ENCODE peak calls at places on chromosomes 4 and X, in four cellular contexts. One of them, this sample, is unnamed.

GRCh38 chr4:137694138-137694537 is 161.8 kb upstream of the PCDH18 start:
- DNase-seq in right lobe of liver: no peak
- DNase-seq in suprapubic skin: no peak
- DNase-seq in NT2/D1: no peak
- DNase-seq in this sample: no peak

GRCh38 chrX:72121381-72121780 is 10.3 kb downstream of the RTL5 start:
- DNase-seq in right lobe of liver: peak
- DNase-seq in suprapubic skin: no peak
- DNase-seq in NT2/D1: no peak
- DNase-seq in this sample: no peak

GRCh38 chrX:96763608-96764007 is 79.0 kb downstream of the DIAPH2 start:
- DNase-seq in right lobe of liver: no peak
- DNase-seq in suprapubic skin: no peak
- DNase-seq in NT2/D1: no peak
- DNase-seq in this sample: no peak

GRCh38 chr4:113145519-113146291 is 96.3 kb downstream of the ANK2 start:
- DNase-seq in right lobe of liver: no peak
- DNase-seq in suprapubic skin: no peak
- DNase-seq in NT2/D1: peak
- DNase-seq in this sample: peak

GRCh38 chr4:3662516-3662915 is 103.7 kb upstream of the ADRA2C start:
- DNase-seq in right lobe of liver: no peak
- DNase-seq in suprapubic skin: no peak
- DNase-seq in NT2/D1: no peak
- DNase-seq in this sample: no peak

GRCh38 chr4:173490817-173491518 is 39.1 kb downstream of the HAND2 start:
- DNase-seq in right lobe of liver: no peak
- DNase-seq in suprapubic skin: no peak
- DNase-seq in NT2/D1: no peak
- DNase-seq in this sample: no peak

GRCh38 chr4:71692198-71692597 is 91.7 kb downstream of the GC start:
- DNase-seq in right lobe of liver: no peak
- DNase-seq in suprapubic skin: no peak
- DNase-seq in NT2/D1: no peak
- DNase-seq in this sample: no peak

GRCh38 chr4:39977489-39978377 is at the start of gene PDS5A:
- DNase-seq in right lobe of liver: peak
- DNase-seq in suprapubic skin: peak
- DNase-seq in NT2/D1: peak
- DNase-seq in this sample: peak

GRCh38 chr4:104064650-104065577 is 345.1 kb upstream of the TACR3 start:
- DNase-seq in right lobe of liver: peak
- DNase-seq in suprapubic skin: no peak
- DNase-seq in NT2/D1: peak
- DNase-seq in this sample: peak

GRCh38 chrX:72314881-72315280 is 9.2 kb upstream of the CITED1 start:
- DNase-seq in right lobe of liver: no peak
- DNase-seq in suprapubic skin: no peak
- DNase-seq in NT2/D1: no peak
- DNase-seq in this sample: no peak

GRCh38 chrX:39852496-39852895 is 245.3 kb downstream of the BCOR start:
- DNase-seq in right lobe of liver: no peak
- DNase-seq in suprapubic skin: no peak
- DNase-seq in NT2/D1: no peak
- DNase-seq in this sample: no peak

GRCh38 chr4:88573286-88573994 is 18.8 kb upstream of the HERC3 start:
- DNase-seq in right lobe of liver: no peak
- DNase-seq in suprapubic skin: no peak
- DNase-seq in NT2/D1: no peak
- DNase-seq in this sample: no peak
- H3K4me3 ChIP-seq in right lobe of liver: no peak
- H3K4me3 ChIP-seq in suprapubic skin: no peak
- H3K4me3 ChIP-seq in NT2/D1: no peak
- H3K4me3 ChIP-seq in this sample: no peak

DNA sequence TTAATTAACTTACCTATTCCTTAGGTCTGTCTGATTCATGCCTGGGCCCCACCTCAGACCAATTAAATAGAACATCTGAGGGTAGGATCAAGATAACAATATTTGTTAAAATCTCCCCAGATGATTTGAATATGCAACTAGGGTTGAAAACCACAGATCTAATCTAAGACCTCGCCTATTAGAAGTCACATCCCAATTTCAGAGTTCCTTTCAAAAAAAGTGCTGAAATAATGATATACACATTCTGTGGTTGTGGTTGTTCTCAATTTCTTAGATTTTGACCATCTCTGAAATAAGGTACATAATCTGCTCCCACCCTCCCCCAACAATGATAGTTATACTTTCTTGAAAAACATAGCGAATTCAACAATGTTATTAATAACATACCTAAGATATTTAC is 27.7 kb downstream of the NIPAL1 start:
- DNase-seq in right lobe of liver: no peak
- DNase-seq in suprapubic skin: no peak
- DNase-seq in NT2/D1: no peak
- DNase-seq in this sample: no peak
- H3K4me3 ChIP-seq in right lobe of liver: no peak
- H3K4me3 ChIP-seq in suprapubic skin: no peak
- H3K4me3 ChIP-seq in NT2/D1: no peak
- H3K4me3 ChIP-seq in this sample: no peak

GRCh38 chr4:125365731-125366130 is 51.0 kb downstream of the FAT4 start:
- DNase-seq in right lobe of liver: no peak
- DNase-seq in suprapubic skin: no peak
- DNase-seq in NT2/D1: no peak
- DNase-seq in this sample: no peak

GRCh38 chr4:125370478-125370877 is 55.7 kb downstream of the FAT4 start:
- DNase-seq in right lobe of liver: no peak
- DNase-seq in suprapubic skin: no peak
- DNase-seq in NT2/D1: no peak
- DNase-seq in this sample: no peak

GRCh38 chr4:125369098-125369497 is 54.3 kb downstream of the FAT4 start:
- DNase-seq in right lobe of liver: no peak
- DNase-seq in suprapubic skin: no peak
- DNase-seq in NT2/D1: no peak
- DNase-seq in this sample: no peak

GRCh38 chr4:125368161-125368560 is 53.4 kb downstream of the FAT4 start:
- DNase-seq in right lobe of liver: no peak
- DNase-seq in suprapubic skin: no peak
- DNase-seq in NT2/D1: no peak
- DNase-seq in this sample: no peak

GRCh38 chr4:125368684-125369083 is 53.9 kb downstream of the FAT4 start:
- DNase-seq in right lobe of liver: no peak
- DNase-seq in suprapubic skin: no peak
- DNase-seq in NT2/D1: no peak
- DNase-seq in this sample: no peak
- H3K4me3 ChIP-seq in right lobe of liver: peak
- H3K4me3 ChIP-seq in suprapubic skin: peak
- H3K4me3 ChIP-seq in NT2/D1: no peak
- H3K4me3 ChIP-seq in this sample: no peak

DNA sequence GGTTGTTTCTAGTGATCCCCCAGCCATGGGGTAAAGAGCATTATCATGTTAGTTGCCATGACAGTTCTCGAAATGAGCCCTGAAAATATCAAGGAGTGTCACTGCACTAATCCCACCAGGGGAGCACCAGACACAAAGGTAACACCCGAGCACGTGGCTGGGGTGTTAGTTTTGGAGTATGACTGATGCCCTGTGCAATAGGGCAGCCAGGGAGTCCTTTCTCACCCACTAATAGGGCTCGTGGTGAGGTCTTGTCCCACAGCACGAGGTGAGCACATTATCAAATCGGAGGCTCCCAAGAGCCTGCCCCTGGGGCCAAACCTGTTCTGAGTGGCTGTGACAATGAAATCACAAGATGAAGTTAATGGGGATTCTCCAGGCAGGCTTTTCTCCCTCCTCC is 9.6 kb downstream of the MAMLD1 start:
- DNase-seq in right lobe of liver: no peak
- DNase-seq in suprapubic skin: no peak
- DNase-seq in NT2/D1: no peak
- DNase-seq in this sample: no peak
- H3K4me3 ChIP-seq in right lobe of liver: no peak
- H3K4me3 ChIP-seq in suprapubic skin: no peak
- H3K4me3 ChIP-seq in NT2/D1: no peak
- H3K4me3 ChIP-seq in this sample: no peak

GRCh38 chrX:154749856-154750255 is 1.0 kb downstream of the GAB3 start:
- DNase-seq in right lobe of liver: no peak
- DNase-seq in suprapubic skin: no peak
- DNase-seq in NT2/D1: no peak
- DNase-seq in this sample: no peak
- H3K4me3 ChIP-seq in right lobe of liver: no peak
- H3K4me3 ChIP-seq in suprapubic skin: peak
- H3K4me3 ChIP-seq in NT2/D1: no peak
- H3K4me3 ChIP-seq in this sample: peak

DNA sequence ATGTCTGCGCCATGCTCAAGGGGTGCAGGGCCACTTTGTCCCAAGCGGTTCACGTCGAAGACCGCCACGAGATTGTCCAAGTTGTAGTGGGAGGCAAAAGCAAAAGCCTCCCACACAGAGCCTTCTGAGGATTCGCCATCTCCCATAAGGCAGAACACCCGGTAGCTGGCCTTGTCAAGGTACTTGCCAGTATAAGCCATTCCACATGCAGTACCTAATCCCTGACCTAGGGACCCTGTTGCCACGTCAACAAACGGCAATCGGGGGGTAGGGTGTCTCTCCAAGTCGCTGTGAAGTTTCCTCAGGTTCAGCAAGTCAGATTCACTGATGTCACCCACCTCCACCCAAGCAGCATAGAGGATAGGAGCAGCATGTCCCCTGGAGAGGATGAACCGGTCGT is 424 bp downstream of the TKTL2 start:
- DNase-seq in right lobe of liver: no peak
- DNase-seq in suprapubic skin: no peak
- DNase-seq in NT2/D1: no peak
- DNase-seq in this sample: no peak
- H3K4me3 ChIP-seq in right lobe of liver: no peak
- H3K4me3 ChIP-seq in suprapubic skin: no peak
- H3K4me3 ChIP-seq in NT2/D1: no peak
- H3K4me3 ChIP-seq in this sample: no peak

GRCh38 chr4:47531954-47532321 is 46.9 kb downstream of the ATP10D start:
- DNase-seq in right lobe of liver: no peak
- DNase-seq in suprapubic skin: no peak
- DNase-seq in NT2/D1: no peak
- DNase-seq in this sample: no peak
- H3K4me3 ChIP-seq in right lobe of liver: no peak
- H3K4me3 ChIP-seq in suprapubic skin: no peak
- H3K4me3 ChIP-seq in NT2/D1: no peak
- H3K4me3 ChIP-seq in this sample: peak

DNA sequence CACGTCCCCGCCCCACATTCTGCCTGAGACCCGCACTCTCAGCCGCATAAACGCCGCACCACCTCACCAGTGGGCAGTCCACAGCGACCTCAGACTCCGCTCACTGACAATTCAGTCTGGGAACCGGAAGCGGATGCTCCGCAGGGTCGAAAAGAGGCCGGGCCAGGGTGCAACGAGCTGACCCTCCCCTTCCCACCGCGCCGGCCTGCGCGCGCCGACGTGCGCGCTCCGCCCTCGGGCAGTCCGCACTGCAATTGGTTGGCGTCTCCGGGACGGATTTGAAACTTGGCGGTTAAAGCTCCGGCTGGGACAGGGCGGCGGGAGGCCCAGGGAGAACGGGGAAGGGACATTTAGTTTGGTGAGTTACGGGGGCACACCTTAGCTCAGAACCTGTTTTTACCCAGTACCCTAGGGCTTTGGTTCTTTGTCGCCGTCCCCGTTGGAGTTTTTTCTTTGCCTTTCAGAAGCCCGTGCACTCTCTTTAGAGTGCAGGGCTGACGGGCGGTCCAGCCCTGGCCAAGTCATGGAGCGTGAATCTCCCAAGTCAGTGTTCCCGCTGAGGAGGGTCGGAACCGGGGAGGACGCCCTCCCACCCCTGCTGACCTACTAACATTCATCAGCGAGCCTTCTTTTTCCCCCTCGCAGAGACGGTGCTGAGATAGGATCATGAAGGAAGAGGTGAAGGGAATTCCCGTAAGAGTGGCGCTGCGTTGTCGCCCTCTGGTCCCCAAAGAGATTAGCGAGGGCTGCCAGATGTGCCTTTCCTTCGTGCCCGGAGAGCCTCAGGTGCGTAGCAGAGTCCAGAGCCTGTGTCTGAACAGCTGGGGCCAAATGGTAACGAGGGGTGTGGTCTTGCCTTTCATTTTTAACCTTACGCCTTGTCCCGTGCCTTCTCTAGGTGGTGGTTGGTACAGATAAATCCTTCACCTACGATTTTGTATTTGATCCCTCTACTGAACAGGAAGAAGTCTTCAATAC is at the start of the genes KIF4A and PDZD11:
- DNase-seq in right lobe of liver: peak
- DNase-seq in suprapubic skin: peak
- DNase-seq in NT2/D1: peak
- DNase-seq in this sample: peak
- H3K4me3 ChIP-seq in right lobe of liver: peak
- H3K4me3 ChIP-seq in suprapubic skin: peak
- H3K4me3 ChIP-seq in NT2/D1: peak
- H3K4me3 ChIP-seq in this sample: peak